ENCODE peak calls at places on chromosomes 2 and 18, in eight cellular contexts. S is PC-9, Z is adipocyte, A is BE2C, N is heart left ventricle, P is left ventricle myocardium inferior, I is heart right ventricle, O is upper lobe of right lung. X is an unnamed sample. For H3K9me3, the result is how much of the 10 kb centered on the place peaks cover.

GRCh38 chr2:219877714-219878113 is 250.3 kb downstream of the SLC4A3 start:
- DNase-seq in Z (no peak), O (no peak), A (no peak), I (no peak), S (no peak), P (no peak), N (no peak), X (no peak)

GRCh38 chr2:29502452-29502851 is 387.2 kb downstream of the CLIP4 start:
- DNase-seq in N (no peak), P (no peak), I (no peak), A (no peak), Z (peak), O (no peak), S (no peak), X (no peak)

GRCh38 chr2:40208478-40208877 is 243.4 kb downstream of the SLC8A1 start:
- DNase-seq in A (no peak), N (no peak), O (no peak), Z (no peak), P (no peak), I (no peak), S (no peak), X (no peak)

GRCh38 chr18:67265464-67266245 is 250.9 kb downstream of the DSEL start:
- DNase-seq in A (no peak), O (no peak), I (no peak), Z (peak), S (peak), P (no peak), N (no peak), X (no peak)

GRCh38 chr2:11807156-11808015 is 61.0 kb downstream of the LPIN1 start:
- DNase-seq in I (no peak), O (no peak), N (no peak), S (no peak), A (no peak), P (no peak), Z (no peak), X (peak)

GRCh38 chr2:171432969-171433762 is 624 bp downstream of the METTL8 start:
- DNase-seq in O (no peak), N (no peak), P (no peak), S (peak), I (no peak), Z (peak), A (peak), X (no peak)

GRCh38 chr2:56068746-56069145 is 115.0 kb upstream of the CCDC85A start:
- DNase-seq in N (no peak), S (no peak), P (no peak), I (no peak), Z (no peak), A (no peak), O (no peak), X (no peak)

GRCh38 chr18:3498705-3499451 is 48.9 kb downstream of the TGIF1 start:
- DNase-seq in P (peak), I (peak), N (peak), A (peak), Z (peak), O (peak), S (no peak), X (no peak)

GRCh38 chr2:25743132-25743830 is 69.9 kb upstream of the DTNB start:
- DNase-seq in Z (no peak), S (no peak), P (no peak), A (no peak), O (no peak), I (no peak), N (no peak), X (no peak)

GRCh38 chr2:12169721-12170120 is 423.3 kb downstream of the LPIN1 start:
- DNase-seq in I (peak), O (no peak), A (no peak), S (no peak), Z (peak), P (peak), N (no peak), X (no peak)

GRCh38 chr2:67311536-67311935 is 85.6 kb upstream of the ETAA1 start:
- DNase-seq in I (no peak), S (peak), N (no peak), P (no peak), Z (peak), A (peak), O (no peak), X (no peak)

GRCh38 chr2:169732075-169732474 is 1.6 kb upstream of the KLHL23 start:
- DNase-seq in P (no peak), S (no peak), A (no peak), I (no peak), N (no peak), Z (no peak), O (no peak), X (no peak)

GRCh38 chr2:16042201-16042700 is 101.9 kb downstream of the MYCN start:
- DNase-seq in O (no peak), A (peak), Z (no peak), P (no peak), S (no peak), I (no peak), N (no peak), X (no peak)

GRCh38 chr2:208295834-208296233 is 29.8 kb downstream of the PIKFYVE start:
- DNase-seq in P (no peak), I (no peak), Z (no peak), S (no peak), O (no peak), A (no peak), N (no peak), X (no peak)

GRCh38 chr2:219511547-219512325 is 2.5 kb upstream of the ASIC4 start:
- DNase-seq in P (no peak), Z (no peak), A (peak), I (no peak), O (no peak), S (no peak), N (no peak), X (no peak)

GRCh38 chr18:28794459-28795245 is 617.7 kb upstream of the CDH2 start:
- DNase-seq in I (no peak), Z (peak), N (no peak), O (no peak), S (peak), P (no peak), A (no peak), X (no peak)

GRCh38 chr18:56541340-56541739 is 97.1 kb downstream of the TXNL1 start:
- DNase-seq in N (no peak), I (no peak), O (no peak), Z (no peak), S (no peak), A (no peak), P (no peak), X (no peak)

GRCh38 chr2:212842544-212843185 is 304.1 kb upstream of the ERBB4 start:
- DNase-seq in A (no peak), O (no peak), Z (peak), N (no peak), S (no peak), I (no peak), P (no peak), X (no peak)

GRCh38 chr2:120066708-120067547 is 54.1 kb downstream of the EPB41L5 start:
- DNase-seq in I (no peak), P (no peak), Z (peak), N (no peak), S (peak), A (no peak), O (no peak), X (no peak)

GRCh38 chr2:72222829-72223564 is 75.3 kb upstream of the CYP26B1 start:
- DNase-seq in O (no peak), P (no peak), I (no peak), Z (peak), A (no peak), N (no peak), S (peak), X (no peak)

GRCh38 chr18:31694297-31694696 is 9.9 kb upstream of the B4GALT6 start:
- DNase-seq in I (no peak), P (no peak), N (no peak), Z (no peak), A (no peak), O (no peak), S (no peak), X (no peak)

GRCh38 chr2:137957033-137957432 is 7.2 kb upstream of the HNMT start:
- DNase-seq in P (no peak), N (no peak), A (no peak), Z (peak), I (no peak), S (no peak), O (no peak), X (no peak)

GRCh38 chr2:17827306-17827705 is 11.0 kb downstream of the MSGN1 start:
- DNase-seq in P (no peak), I (no peak), S (no peak), O (no peak), N (no peak), A (no peak), Z (no peak), X (no peak)

GRCh38 chr2:236775521-236775920 is 205.9 kb downstream of the ACKR3 start:
- DNase-seq in O (no peak), Z (peak), I (no peak), P (no peak), N (no peak), S (no peak), A (no peak), X (no peak)

GRCh38 chr2:240412975-240413812 is 22.3 kb upstream of the GPC1 start:
- DNase-seq in P (no peak), O (peak), N (peak), I (no peak), A (no peak), Z (no peak), S (no peak), X (no peak)

GRCh38 chr2:226020179-226020578 is 620.7 kb downstream of the NYAP2 start:
- DNase-seq in S (no peak), O (no peak), P (no peak), Z (no peak), I (no peak), N (no peak), A (no peak), X (no peak)

GRCh38 chr2:216807861-216808272 is 52.0 kb downstream of the TNP1 start:
- DNase-seq in N (no peak), O (no peak), Z (no peak), A (no peak), I (no peak), P (peak), S (no peak), X (no peak)

GRCh38 chr2:235283246-235283645 is 210.6 kb upstream of the AGAP1 start:
- DNase-seq in S (no peak), N (no peak), A (no peak), Z (peak), O (no peak), I (no peak), P (no peak), X (peak)

GRCh38 chr2:34242741-34243123 is 643.6 kb upstream of the FAM98A start:
- DNase-seq in Z (no peak), A (no peak), S (no peak), I (no peak), P (no peak), N (no peak), O (no peak), X (no peak)

GRCh38 chr2:31414601-31415241 is at the start of gene XDH:
- DNase-seq in Z (no peak), P (no peak), A (no peak), I (no peak), O (no peak), S (peak), N (no peak), X (no peak)

GRCh38 chr2:105597831-105598293 is 146.8 kb upstream of the NCK2 start:
- DNase-seq in I (no peak), Z (no peak), S (no peak), O (no peak), A (no peak), P (no peak), N (no peak), X (no peak)

GRCh38 chr2:96251721-96252292 is 14.0 kb downstream of the TMEM127 start:
- DNase-seq in I (peak), N (no peak), P (peak), O (peak), S (peak), A (peak), Z (peak), X (no peak)

GRCh38 chr2:27075219-27075871 is 3.1 kb upstream of the EMILIN1 start:
- DNase-seq in P (peak), S (no peak), A (peak), O (no peak), Z (no peak), N (peak), I (peak), X (no peak)

GRCh38 chr2:32976409-32977063 is 29.8 kb downstream of the LTBP1 start:
- DNase-seq in S (no peak), P (no peak), N (no peak), O (no peak), Z (no peak), A (no peak), I (no peak), X (no peak)

GRCh38 chr2:32981612-32982011 is 34.9 kb downstream of the LTBP1 start:
- DNase-seq in S (no peak), I (no peak), A (no peak), O (no peak), N (no peak), Z (no peak), P (no peak), X (no peak)

DNA sequence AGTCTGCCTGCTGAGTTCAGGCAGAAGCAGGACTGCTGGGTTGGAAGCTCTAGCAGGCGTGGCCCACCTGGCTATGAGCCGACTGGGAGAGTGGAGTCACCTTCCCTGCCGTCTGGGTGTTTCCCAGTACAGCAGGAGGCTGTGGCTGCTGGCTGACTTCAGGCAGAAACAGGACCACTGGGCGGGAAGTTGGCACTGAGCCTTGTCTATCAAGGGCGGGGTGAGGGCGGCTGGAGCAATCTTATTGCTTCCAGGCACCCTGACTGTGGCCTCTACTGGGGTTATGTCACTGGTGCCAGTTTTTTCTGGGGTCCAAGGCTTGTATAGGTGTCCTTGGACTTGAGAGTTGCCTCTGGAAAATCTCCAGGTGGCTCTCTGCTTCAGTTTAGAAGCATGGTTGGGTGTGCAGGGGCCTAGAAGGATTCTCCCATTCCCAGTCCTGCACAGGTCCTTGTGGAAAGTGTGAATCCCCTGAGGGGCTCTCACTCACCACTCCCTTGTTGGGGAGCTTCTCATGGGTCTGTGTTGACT is 30.5 kb downstream of the LTBP1 start:
- DNase-seq in A (peak), N (peak), P (peak), Z (no peak), O (no peak), S (peak), I (peak), X (no peak)
- H3K9me3 ChIP-seq in A (under half), N (under half), P (under half), Z (under half), O (under half), S (under half), I (under half), X (under half)

GRCh38 chr2:80473069-80473468 is 168.5 kb upstream of the LRRTM1 start:
- DNase-seq in I (no peak), P (no peak), O (no peak), N (no peak), Z (no peak), S (no peak), A (no peak), X (no peak)
- H3K9me3 ChIP-seq in I (under half), P (under half), O (under half), N (under half), Z (under half), S (under half), A (under half), X (under half)

GRCh38 chr18:50665015-50665414 is 105.1 kb downstream of the MAPK4 start:
- DNase-seq in S (no peak), A (no peak), I (no peak), O (no peak), N (no peak), Z (no peak), P (no peak), X (no peak)
- H3K9me3 ChIP-seq in S (under half), A (under half), I (under half), O (under half), N (under half), Z (under half), P (under half), X (under half)

GRCh38 chr2:128466377-128467175 is 147.9 kb upstream of the HS6ST1 start:
- DNase-seq in P (peak), A (no peak), S (no peak), O (peak), Z (peak), I (peak), N (peak), X (peak)
- H3K9me3 ChIP-seq in P (under half), A (under half), S (under half), O (under half), Z (under half), I (under half), N (under half), X (under half)

GRCh38 chr2:129318581-129319421 is 660.7 kb upstream of the RAB6C start:
- DNase-seq in S (no peak), O (no peak), I (no peak), A (no peak), P (no peak), Z (no peak), N (no peak), X (no peak)
- H3K9me3 ChIP-seq in S (under half), O (under half), I (under half), A (under half), P (under half), Z (under half), N (under half), X (under half)

GRCh38 chr2:19348692-19349091 is 9.7 kb downstream of the OSR1 start:
- DNase-seq in N (no peak), A (no peak), Z (no peak), I (no peak), P (no peak), O (no peak), S (no peak), X (no peak)
- H3K9me3 ChIP-seq in N (under half), A (under half), Z (under half), I (under half), P (under half), O (under half), S (under half), X (under half)

GRCh38 chr18:78778651-78779050 is 201.0 kb upstream of the SALL3 start:
- DNase-seq in N (no peak), I (no peak), S (no peak), A (no peak), O (no peak), P (no peak), Z (no peak), X (no peak)

GRCh38 chr18:78781601-78781960 is 198.0 kb upstream of the SALL3 start:
- DNase-seq in N (peak), A (no peak), Z (no peak), I (no peak), P (no peak), O (no peak), S (no peak), X (no peak)

GRCh38 chr18:78780719-78781600 is 198.7 kb upstream of the SALL3 start:
- DNase-seq in A (no peak), Z (no peak), N (peak), P (no peak), O (no peak), S (no peak), I (no peak), X (no peak)

GRCh38 chr18:78777992-78778391 is 201.6 kb upstream of the SALL3 start:
- DNase-seq in Z (no peak), S (no peak), A (no peak), I (no peak), N (no peak), O (no peak), P (no peak), X (no peak)

GRCh38 chr18:78779996-78780718 is 199.5 kb upstream of the SALL3 start:
- DNase-seq in N (no peak), P (no peak), Z (no peak), S (no peak), A (no peak), I (no peak), O (no peak), X (no peak)
- H3K9me3 ChIP-seq in N (under half), P (under half), Z (under half), S (under half), A (under half), I (under half), O (under half), X (under half)

GRCh38 chr18:406677-407076 is 93.8 kb downstream of the COLEC12 start:
- DNase-seq in N (no peak), S (no peak), A (no peak), Z (no peak), O (no peak), I (no peak), P (no peak), X (no peak)

GRCh38 chr18:410103-410502 is 90.4 kb downstream of the COLEC12 start:
- DNase-seq in I (no peak), O (no peak), A (no peak), N (no peak), S (no peak), Z (no peak), P (no peak), X (no peak)

GRCh38 chr18:407825-408224 is 92.7 kb downstream of the COLEC12 start:
- DNase-seq in O (no peak), S (no peak), Z (no peak), P (no peak), I (no peak), A (no peak), N (no peak), X (no peak)

GRCh38 chr18:408367-408766 is 92.1 kb downstream of the COLEC12 start:
- DNase-seq in N (no peak), O (no peak), A (no peak), S (no peak), P (no peak), Z (no peak), I (no peak), X (no peak)

GRCh38 chr18:407168-407567 is 93.3 kb downstream of the COLEC12 start:
- DNase-seq in Z (no peak), O (no peak), S (no peak), I (no peak), A (no peak), P (no peak), N (no peak), X (no peak)
- H3K9me3 ChIP-seq in Z (under half), O (under half), S (under half), I (under half), A (under half), P (under half), N (under half), X (under half)